ENCODE peak calls at places on chromosomes 11 and 22, in five cellular contexts. M is SK-N-SH, L is K562, K is H1, H is HepG2. B is an unnamed sample.

GRCh38 chr22:24867327-24868022 is 61.5 kb downstream of the SGSM1 start:
- DNase-seq in K (no peak), M (no peak), H (no peak), L (no peak), B (no peak)

GRCh38 chr11:88175004-88175706 is at the start of gene RAB38:
- DNase-seq in K (peak; percentile 38), L (peak; percentile 27), M (peak; percentile 6), H (no peak), B (no peak)

GRCh38 chr11:116104480-116105174 is 600.4 kb upstream of the CADM1 start:
- DNase-seq in L (no peak), K (no peak), M (no peak), H (no peak), B (no peak)

GRCh38 chr11:3807856-3808845 is at the start of gene PGAP2:
- DNase-seq in M (peak; percentile 90), H (peak; percentile 61), K (peak; percentile 54), L (peak; percentile 85), B (no peak)

GRCh38 chr22:35394810-35395563 is 5.0 kb upstream of the MCM5 start:
- DNase-seq in L (no peak), M (no peak), H (no peak), K (no peak), B (no peak)

GRCh38 chr11:71112990-71113389 is 139.4 kb downstream of the SHANK2 start:
- DNase-seq in L (no peak), K (no peak), H (no peak), M (no peak), B (no peak)

GRCh38 chr11:133988686-133989410 is 32.1 kb upstream of the IGSF9B start:
- DNase-seq in L (no peak), M (no peak), H (no peak), K (no peak), B (no peak)

GRCh38 chr11:130428271-130428670 is at the start of gene ADAMTS8:
- DNase-seq in M (peak; percentile 70), L (no peak), H (no peak), K (no peak), B (no peak)

GRCh38 chr22:22103078-22103593 is 120.5 kb upstream of the TOP3B start:
- DNase-seq in M (peak; percentile 44), H (no peak), K (no peak), L (peak; percentile 91), B (no peak)

GRCh38 chr11:69572233-69572860 is 68.6 kb upstream of the CCND1 start:
- DNase-seq in L (no peak), H (no peak), K (no peak), M (no peak), B (no peak)

GRCh38 chr11:27395556-27396258 is 32.7 kb upstream of the CCDC34 start:
- DNase-seq in M (no peak), H (peak; percentile 95), L (no peak), K (no peak), B (no peak)

GRCh38 chr11:11380883-11381282 is 27.8 kb upstream of the CSNK2A3 start:
- DNase-seq in K (no peak), L (no peak), M (no peak), H (no peak), B (no peak)

GRCh38 chr11:130675456-130675855 is 227.0 kb downstream of the ADAMTS15 start:
- DNase-seq in H (no peak), M (no peak), K (no peak), L (no peak), B (no peak)

GRCh38 chr11:125790825-125791224 is 2.9 kb downstream of the PATE3 start:
- DNase-seq in H (no peak), L (no peak), M (no peak), K (no peak), B (no peak)

GRCh38 chr22:23522642-23523251 is 57.3 kb downstream of the IGLL1 start:
- DNase-seq in M (peak; percentile 67), H (peak; percentile 36), K (no peak), L (no peak), B (no peak)

GRCh38 chr11:24356501-24356900 is 140.4 kb upstream of the LUZP2 start:
- DNase-seq in H (no peak), K (no peak), M (no peak), L (no peak), B (no peak)

GRCh38 chr22:27667121-27667843 is 134.3 kb downstream of the MN1 start:
- DNase-seq in M (no peak), H (no peak), K (no peak), L (no peak), B (no peak)

GRCh38 chr11:23359297-23359696 is 499.0 kb upstream of the CCDC179 start:
- DNase-seq in H (peak; percentile 20), K (no peak), M (no peak), L (no peak), B (no peak)

GRCh38 chr11:873723-874122 is 31.1 kb downstream of the TSPAN4 start:
- DNase-seq in K (no peak), L (no peak), H (no peak), M (no peak), B (no peak)

GRCh38 chr11:126147268-126148111 is 64.0 kb downstream of the RPUSD4 start:
- DNase-seq in L (no peak), M (no peak), H (peak; percentile 94), K (no peak), B (no peak)

GRCh38 chr11:94737171-94737611 is 31.0 kb upstream of the AMOTL1 start:
- DNase-seq in M (no peak), L (no peak), K (no peak), H (peak; percentile 11), B (no peak)

GRCh38 chr11:2573240-2574042 is 126.4 kb downstream of the KCNQ1OT1 start:
- DNase-seq in H (no peak), K (no peak), M (no peak), L (no peak), B (no peak)

GRCh38 chr11:70423523-70424505 is 25.5 kb downstream of the CTTN start:
- DNase-seq in L (peak; percentile 66), K (no peak), H (peak; percentile 50), M (no peak), B (peak; percentile 44)

GRCh38 chr11:44593194-44593593 is 27.7 kb downstream of the CD82 start:
- DNase-seq in H (no peak), M (peak; percentile 67), K (no peak), L (no peak), B (no peak)

GRCh38 chr11:44592125-44592643 is 26.7 kb downstream of the CD82 start:
- DNase-seq in M (no peak), L (no peak), K (no peak), H (no peak), B (no peak)

GRCh38 chr11:44590769-44591168 is 25.3 kb downstream of the CD82 start:
- DNase-seq in K (no peak), M (no peak), H (no peak), L (no peak), B (no peak)

GRCh38 chr11:44585421-44585820 is 20.0 kb downstream of the CD82 start:
- DNase-seq in H (no peak), K (no peak), M (no peak), L (no peak), B (no peak)

GRCh38 chr11:44589301-44589700 is 23.8 kb downstream of the CD82 start:
- DNase-seq in K (no peak), L (no peak), M (no peak), H (no peak), B (no peak)
- TF ChIP-seq POLR2AphosphoS5 in K (no peak), L (no peak), M (no peak), H (no peak), B (no peak)

GRCh38 chr11:102172127-102172848 is 62.0 kb downstream of the YAP1 start:
- DNase-seq in K (no peak), M (no peak), L (no peak), H (no peak), B (no peak)
- H3K9ac ChIP-seq in K (no peak overlapping the region), M (peak overlapping the region; percentile 42), L (no peak overlapping the region), H (no peak overlapping the region), B (no peak overlapping the region)

DNA sequence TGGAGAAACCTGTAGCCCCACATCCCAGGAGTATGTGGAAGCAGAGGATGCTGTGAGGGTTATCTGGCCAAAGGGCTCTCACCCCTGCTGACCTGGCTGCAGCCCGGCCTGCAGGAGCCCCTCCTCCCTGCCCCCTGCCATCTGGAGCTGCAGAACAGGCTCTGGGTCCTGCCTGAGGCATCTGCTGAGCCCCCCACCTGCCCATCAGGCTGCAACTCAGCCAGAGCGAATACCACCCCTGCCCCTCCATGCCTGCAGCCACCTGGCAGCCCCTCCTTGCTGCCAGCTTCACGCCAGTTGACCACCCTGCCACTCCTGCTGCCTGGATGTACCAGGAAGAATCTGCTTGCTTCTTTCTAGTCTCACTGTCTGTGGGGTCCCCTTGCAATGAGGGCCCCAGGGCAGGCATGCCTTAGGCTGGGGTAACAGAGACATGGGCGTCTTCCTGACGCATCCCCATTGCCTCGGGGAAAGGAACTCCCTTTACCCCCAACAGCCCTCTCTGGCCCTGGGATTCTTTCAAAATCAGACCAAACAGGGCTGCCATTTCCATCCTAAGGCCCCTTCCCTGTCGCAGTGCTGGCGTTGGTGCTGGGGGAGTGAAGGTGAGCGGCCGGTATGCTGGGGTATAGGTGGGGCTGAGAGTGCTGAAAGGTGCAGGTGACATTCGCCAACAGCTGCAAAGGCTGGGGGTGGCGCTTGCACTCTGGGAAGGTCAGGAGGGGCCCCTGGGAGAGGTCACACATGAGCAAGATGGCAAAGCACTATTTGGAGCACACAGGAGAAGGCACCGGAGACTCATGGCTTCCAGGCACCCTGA is 1334.6 kb downstream of the TBC1D22A start:
- DNase-seq in H (no peak), M (no peak), K (no peak), L (no peak), B (no peak)
- TF ChIP-seq CHD2 in H (no peak), M (no peak), K (no peak), L (no peak), B (no peak)

GRCh38 chr11:17207317-17208256 is at the start of gene PIK3C2A:
- DNase-seq in K (peak; percentile 84), H (peak; percentile 92), M (peak; percentile 96), L (peak; percentile 94), B (peak; percentile 64)
- TF ChIP-seq POLR2AphosphoS5 in K (peak; percentile 95), H (peak; percentile 94), M (peak; percentile 94), L (peak; percentile 78), B (peak; percentile 88)

GRCh38 chr11:12673924-12674570 is at the start of gene TEAD1:
- DNase-seq in L (peak; percentile 98), M (peak; percentile 99), K (peak; percentile 87), H (peak; percentile 84), B (no peak)
- H3K9ac ChIP-seq in L (peak within 1 kb of the TSS; percentile 81), M (peak within 1 kb of the TSS; percentile 94), K (peak within 1 kb of the TSS; percentile 73), H (peak within 1 kb of the TSS; percentile 90), B (peak within 1 kb of the TSS; percentile 20)